ENCODE peak calls at places on chromosomes 11 and 22, in eight cellular contexts. One of them, this sample, is unnamed.

GRCh38 chr22:37077802-37078448 is 26.4 kb downstream of the KCTD17 start:
- DNase-seq in foreskin fibroblast: peak; percentile 77
- DNase-seq in NCI-H187: peak; percentile 4
- DNase-seq in HuH-7.5: peak; percentile 96
- DNase-seq in hippocampal formation: peak; percentile 27
- DNase-seq in RWPE1: peak; percentile 65
- DNase-seq in PC-3: peak; percentile 58
- DNase-seq in NCI-H2081: peak; percentile 6
- DNase-seq in this sample: no peak

GRCh38 chr22:27003301-27003700 is 345.9 kb downstream of the MIAT start:
- DNase-seq in NCI-H187: no peak
- DNase-seq in hippocampal formation: no peak
- DNase-seq in HuH-7.5: no peak
- DNase-seq in foreskin fibroblast: no peak
- DNase-seq in RWPE1: no peak
- DNase-seq in NCI-H2081: no peak
- DNase-seq in PC-3: no peak
- DNase-seq in this sample: no peak

GRCh38 chr11:14967581-14968214 is 4.5 kb downstream of the CALCA start:
- DNase-seq in PC-3: no peak
- DNase-seq in RWPE1: no peak
- DNase-seq in foreskin fibroblast: no peak
- DNase-seq in NCI-H187: peak; percentile 56
- DNase-seq in HuH-7.5: no peak
- DNase-seq in hippocampal formation: no peak
- DNase-seq in NCI-H2081: no peak
- DNase-seq in this sample: no peak

GRCh38 chr22:49574205-49574604 is 253.5 kb downstream of the BRD1 start:
- DNase-seq in NCI-H187: no peak
- DNase-seq in RWPE1: no peak
- DNase-seq in foreskin fibroblast: no peak
- DNase-seq in PC-3: no peak
- DNase-seq in hippocampal formation: no peak
- DNase-seq in HuH-7.5: no peak
- DNase-seq in NCI-H2081: no peak
- DNase-seq in this sample: no peak

GRCh38 chr11:88012456-88012855 is 162.8 kb downstream of the RAB38 start:
- DNase-seq in hippocampal formation: no peak
- DNase-seq in PC-3: no peak
- DNase-seq in foreskin fibroblast: no peak
- DNase-seq in HuH-7.5: no peak
- DNase-seq in NCI-H2081: peak; percentile 6
- DNase-seq in NCI-H187: no peak
- DNase-seq in RWPE1: no peak
- DNase-seq in this sample: peak; percentile 53

GRCh38 chr11:35748644-35749043 is 86.1 kb downstream of the TRIM44 start:
- DNase-seq in PC-3: no peak
- DNase-seq in RWPE1: peak; percentile 25
- DNase-seq in NCI-H187: no peak
- DNase-seq in hippocampal formation: no peak
- DNase-seq in HuH-7.5: no peak
- DNase-seq in NCI-H2081: no peak
- DNase-seq in foreskin fibroblast: no peak
- DNase-seq in this sample: no peak

GRCh38 chr11:128580612-128581011 is 6.7 kb downstream of the ETS1 start:
- DNase-seq in NCI-H2081: peak; percentile 6
- DNase-seq in hippocampal formation: no peak
- DNase-seq in PC-3: no peak
- DNase-seq in NCI-H187: no peak
- DNase-seq in RWPE1: no peak
- DNase-seq in HuH-7.5: no peak
- DNase-seq in foreskin fibroblast: no peak
- DNase-seq in this sample: no peak

GRCh38 chr22:44316393-44317162 is 3.8 kb upstream of the SHISAL1 start:
- DNase-seq in NCI-H187: no peak
- DNase-seq in NCI-H2081: peak; percentile 50
- DNase-seq in PC-3: no peak
- DNase-seq in foreskin fibroblast: no peak
- DNase-seq in hippocampal formation: no peak
- DNase-seq in HuH-7.5: no peak
- DNase-seq in RWPE1: no peak
- DNase-seq in this sample: no peak

GRCh38 chr11:77191429-77191822 is 63.4 kb downstream of the MYO7A start:
- DNase-seq in foreskin fibroblast: no peak
- DNase-seq in hippocampal formation: no peak
- DNase-seq in NCI-H2081: no peak
- DNase-seq in NCI-H187: no peak
- DNase-seq in PC-3: peak; percentile 16
- DNase-seq in HuH-7.5: no peak
- DNase-seq in RWPE1: no peak
- DNase-seq in this sample: no peak

GRCh38 chr22:17672417-17672991 is 33.9 kb downstream of the BCL2L13 start:
- DNase-seq in NCI-H2081: no peak
- DNase-seq in foreskin fibroblast: peak; percentile 11
- DNase-seq in hippocampal formation: no peak
- DNase-seq in NCI-H187: no peak
- DNase-seq in PC-3: peak; percentile 2
- DNase-seq in HuH-7.5: no peak
- DNase-seq in RWPE1: no peak
- DNase-seq in this sample: no peak

GRCh38 chr11:32396331-32396730 is 39.0 kb downstream of the WT1 start:
- DNase-seq in NCI-H2081: no peak
- DNase-seq in PC-3: no peak
- DNase-seq in hippocampal formation: no peak
- DNase-seq in NCI-H187: peak; percentile 84
- DNase-seq in HuH-7.5: no peak
- DNase-seq in RWPE1: no peak
- DNase-seq in foreskin fibroblast: no peak
- DNase-seq in this sample: no peak